ENCODE peak calls at places on chromosomes 4 and X, in five cellular contexts. One of them, this sample, is unnamed.
A peak's percentile ranks its signal among the peaks of the same experiment; 100 is the strongest.

GRCh38 chr4:140568507-140569306 is at the start of gene UCP1:
- ATAC-seq in HCT116: no peak
- ATAC-seq in K562: no peak
- ATAC-seq in GM23338: peak; percentile 90
- ATAC-seq in GM12878: no peak
- ATAC-seq in this sample: peak; percentile 48

GRCh38 chr4:26452565-26453531 is 37.4 kb downstream of the CCKAR start:
- ATAC-seq in HCT116: peak; percentile 27
- ATAC-seq in K562: no peak
- ATAC-seq in GM23338: peak; percentile 87
- ATAC-seq in GM12878: no peak
- ATAC-seq in this sample: no peak

GRCh38 chrX:71992711-71993110 is 82.1 kb downstream of the NHSL2 start:
- ATAC-seq in HCT116: no peak
- ATAC-seq in K562: no peak
- ATAC-seq in GM23338: no peak
- ATAC-seq in GM12878: peak; percentile 64
- ATAC-seq in this sample: no peak

GRCh38 chr4:79212311-79212710 is 113.5 kb downstream of the NAA11 start:
- ATAC-seq in HCT116: no peak
- ATAC-seq in K562: peak; percentile 55
- ATAC-seq in GM23338: no peak
- ATAC-seq in GM12878: peak; percentile 49
- ATAC-seq in this sample: no peak

GRCh38 chr4:87838207-87838606 is 5.4 kb downstream of the MEPE start:
- ATAC-seq in HCT116: peak; percentile 94
- ATAC-seq in K562: peak; percentile 66
- ATAC-seq in GM23338: peak; percentile 76
- ATAC-seq in GM12878: peak; percentile 49
- ATAC-seq in this sample: no peak

GRCh38 chrX:17553451-17553850 is 178.5 kb downstream of the NHS start:
- ATAC-seq in HCT116: no peak
- ATAC-seq in K562: no peak
- ATAC-seq in GM23338: peak; percentile 42
- ATAC-seq in GM12878: no peak
- ATAC-seq in this sample: no peak

GRCh38 chrX:64093761-64094160 is 111.7 kb downstream of the AMER1 start:
- ATAC-seq in HCT116: peak; percentile 47
- ATAC-seq in K562: no peak
- ATAC-seq in GM23338: peak; percentile 54
- ATAC-seq in GM12878: peak; percentile 32
- ATAC-seq in this sample: no peak

GRCh38 chrX:18714910-18715309 is 7.5 kb downstream of the PPEF1 start:
- ATAC-seq in HCT116: peak; percentile 94
- ATAC-seq in K562: no peak
- ATAC-seq in GM23338: no peak
- ATAC-seq in GM12878: no peak
- ATAC-seq in this sample: no peak

GRCh38 chr4:15696866-15697265 is 6.0 kb upstream of the BST1 start:
- ATAC-seq in HCT116: no peak
- ATAC-seq in K562: no peak
- ATAC-seq in GM23338: no peak
- ATAC-seq in GM12878: no peak
- ATAC-seq in this sample: no peak

GRCh38 chr4:37463033-37463432 is 218.5 kb downstream of the NWD2 start:
- ATAC-seq in HCT116: no peak
- ATAC-seq in K562: no peak
- ATAC-seq in GM23338: peak; percentile 32
- ATAC-seq in GM12878: no peak
- ATAC-seq in this sample: no peak

GRCh38 chrX:54076903-54077302 is 32.6 kb upstream of the PHF8 start:
- ATAC-seq in HCT116: no peak
- ATAC-seq in K562: no peak
- ATAC-seq in GM23338: no peak
- ATAC-seq in GM12878: no peak
- ATAC-seq in this sample: no peak

GRCh38 chrX:66191563-66191962 is 27.5 kb downstream of the HEPH start:
- ATAC-seq in HCT116: no peak
- ATAC-seq in K562: no peak
- ATAC-seq in GM23338: no peak
- ATAC-seq in GM12878: no peak
- ATAC-seq in this sample: no peak

DNA sequence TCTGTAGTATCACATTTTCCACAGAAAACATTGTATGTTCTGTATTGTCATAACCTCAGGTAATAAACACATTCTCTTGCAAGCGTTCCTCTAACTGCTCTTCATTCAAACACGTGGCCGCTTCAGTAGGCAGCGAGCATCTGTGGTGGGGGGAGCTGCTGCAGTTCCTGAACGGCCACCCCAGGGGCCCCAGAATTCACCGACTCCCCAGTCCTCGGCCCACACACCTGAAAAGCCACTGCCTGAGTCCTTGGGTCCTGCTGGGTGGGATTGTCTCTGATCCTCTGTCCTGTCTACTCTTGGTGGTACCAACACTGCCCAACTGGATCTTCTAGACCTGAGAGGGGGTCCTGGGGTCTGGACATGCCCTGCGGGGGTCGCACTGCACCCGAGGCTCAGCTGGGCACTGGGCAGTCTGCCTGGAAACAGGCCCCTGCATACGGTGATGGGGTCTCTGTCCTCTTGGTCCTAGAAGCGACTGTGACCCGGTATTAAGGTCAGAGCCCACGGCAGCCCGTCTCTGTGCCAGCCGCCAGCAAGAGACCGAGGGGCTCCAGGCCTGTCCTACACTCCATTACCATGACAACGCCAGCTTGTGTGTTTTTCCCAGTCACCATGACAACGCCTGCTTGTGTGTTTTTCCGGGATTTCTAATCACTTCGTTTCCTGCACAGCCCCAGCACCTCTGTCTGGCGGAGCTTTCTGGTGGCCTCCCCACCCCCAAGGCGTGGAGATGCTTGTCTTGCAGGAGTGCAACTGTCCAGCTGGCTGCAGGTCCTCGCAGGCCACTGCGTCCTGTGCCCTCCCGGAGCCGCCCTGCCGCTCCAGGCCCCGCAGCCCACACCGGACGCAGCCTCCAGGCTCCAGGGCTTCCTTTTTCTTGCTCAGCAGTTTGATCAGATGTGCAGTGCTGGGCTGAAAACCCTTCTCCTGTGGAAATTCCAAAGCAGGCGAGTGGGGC is 16.0 kb downstream of the CTBP1 start:
- ATAC-seq in HCT116: no peak
- ATAC-seq in K562: no peak
- ATAC-seq in GM23338: no peak
- ATAC-seq in GM12878: no peak
- ATAC-seq in this sample: peak; percentile 52
- TF ChIP-seq POLR2AphosphoS5 in HCT116: no peak
- TF ChIP-seq POLR2AphosphoS5 in K562: no peak
- TF ChIP-seq POLR2AphosphoS5 in GM23338: no peak
- TF ChIP-seq POLR2AphosphoS5 in GM12878: no peak
- TF ChIP-seq POLR2AphosphoS5 in this sample: no peak

GRCh38 chr4:82458729-82459128 is 28.3 kb downstream of the ENOPH1 start:
- ATAC-seq in HCT116: no peak
- ATAC-seq in K562: no peak
- ATAC-seq in GM23338: no peak
- ATAC-seq in GM12878: peak; percentile 22
- ATAC-seq in this sample: no peak

GRCh38 chr4:82457266-82457665 is 26.9 kb downstream of the ENOPH1 start:
- ATAC-seq in HCT116: no peak
- ATAC-seq in K562: no peak
- ATAC-seq in GM23338: no peak
- ATAC-seq in GM12878: no peak
- ATAC-seq in this sample: no peak

GRCh38 chr4:82463221-82463620 is 32.8 kb downstream of the ENOPH1 start:
- ATAC-seq in HCT116: no peak
- ATAC-seq in K562: no peak
- ATAC-seq in GM23338: no peak
- ATAC-seq in GM12878: no peak
- ATAC-seq in this sample: no peak

GRCh38 chr4:82462415-82462831 is 32.0 kb downstream of the ENOPH1 start:
- ATAC-seq in HCT116: peak; percentile 81
- ATAC-seq in K562: peak; percentile 97
- ATAC-seq in GM23338: peak; percentile 92
- ATAC-seq in GM12878: peak; percentile 99
- ATAC-seq in this sample: peak; percentile 91

DNA sequence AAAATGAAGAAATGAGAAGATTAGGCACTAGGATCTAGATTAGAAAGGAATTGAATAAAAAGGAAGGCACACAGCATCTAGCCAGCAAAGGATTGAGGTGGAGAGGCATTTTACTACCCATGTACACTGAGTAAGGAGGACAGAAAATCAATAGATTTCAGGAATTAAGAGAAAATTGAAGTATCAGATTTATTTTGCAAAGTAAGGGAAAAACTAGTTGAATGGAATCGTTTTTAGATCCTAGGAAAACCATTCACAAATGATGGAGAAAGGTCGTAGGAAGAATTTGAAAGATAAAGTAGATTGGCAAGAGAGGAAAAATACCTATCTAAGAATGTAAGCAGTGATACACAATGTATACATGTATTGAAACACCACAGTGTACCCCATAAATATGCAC is 31.3 kb downstream of the ENOPH1 start:
- ATAC-seq in HCT116: no peak
- ATAC-seq in K562: no peak
- ATAC-seq in GM23338: no peak
- ATAC-seq in GM12878: no peak
- ATAC-seq in this sample: no peak
- H3K36me3 ChIP-seq in HCT116: peaks cover 26% of the 10 kb centered on the region
- H3K36me3 ChIP-seq in K562: peaks cover 68% of the 10 kb centered on the region
- H3K36me3 ChIP-seq in GM23338: peaks cover 26% of the 10 kb centered on the region
- H3K36me3 ChIP-seq in GM12878: peaks cover 9% of the 10 kb centered on the region
- H3K36me3 ChIP-seq in this sample: no peaks in the 10 kb centered on the region

GRCh38 chr4:168766537-168767316 is 243.3 kb downstream of the CBR4 start:
- ATAC-seq in HCT116: peak; percentile 60
- ATAC-seq in K562: no peak
- ATAC-seq in GM23338: no peak
- ATAC-seq in GM12878: no peak
- ATAC-seq in this sample: peak; percentile 50
- H3K27ac ChIP-seq in HCT116: no peak overlapping the region
- H3K27ac ChIP-seq in K562: no peak overlapping the region
- H3K27ac ChIP-seq in GM23338: no peak overlapping the region
- H3K27ac ChIP-seq in GM12878: no peak overlapping the region
- H3K27ac ChIP-seq in this sample: peak overlapping the region; percentile 65

GRCh38 chr4:22515888-22516541 is at the start of gene ADGRA3:
- ATAC-seq in HCT116: peak; percentile 85
- ATAC-seq in K562: peak; percentile 66
- ATAC-seq in GM23338: peak; percentile 82
- ATAC-seq in GM12878: peak; percentile 82
- ATAC-seq in this sample: peak; percentile 93

GRCh38 chr4:22514431-22514830 is 1.4 kb downstream of the ADGRA3 start:
- ATAC-seq in HCT116: no peak
- ATAC-seq in K562: no peak
- ATAC-seq in GM23338: no peak
- ATAC-seq in GM12878: no peak
- ATAC-seq in this sample: no peak

GRCh38 chr4:22512306-22512705 is 3.6 kb downstream of the ADGRA3 start:
- ATAC-seq in HCT116: no peak
- ATAC-seq in K562: no peak
- ATAC-seq in GM23338: no peak
- ATAC-seq in GM12878: no peak
- ATAC-seq in this sample: no peak

GRCh38 chr4:22514001-22514400 is 1.9 kb downstream of the ADGRA3 start:
- ATAC-seq in HCT116: no peak
- ATAC-seq in K562: no peak
- ATAC-seq in GM23338: no peak
- ATAC-seq in GM12878: no peak
- ATAC-seq in this sample: no peak

DNA sequence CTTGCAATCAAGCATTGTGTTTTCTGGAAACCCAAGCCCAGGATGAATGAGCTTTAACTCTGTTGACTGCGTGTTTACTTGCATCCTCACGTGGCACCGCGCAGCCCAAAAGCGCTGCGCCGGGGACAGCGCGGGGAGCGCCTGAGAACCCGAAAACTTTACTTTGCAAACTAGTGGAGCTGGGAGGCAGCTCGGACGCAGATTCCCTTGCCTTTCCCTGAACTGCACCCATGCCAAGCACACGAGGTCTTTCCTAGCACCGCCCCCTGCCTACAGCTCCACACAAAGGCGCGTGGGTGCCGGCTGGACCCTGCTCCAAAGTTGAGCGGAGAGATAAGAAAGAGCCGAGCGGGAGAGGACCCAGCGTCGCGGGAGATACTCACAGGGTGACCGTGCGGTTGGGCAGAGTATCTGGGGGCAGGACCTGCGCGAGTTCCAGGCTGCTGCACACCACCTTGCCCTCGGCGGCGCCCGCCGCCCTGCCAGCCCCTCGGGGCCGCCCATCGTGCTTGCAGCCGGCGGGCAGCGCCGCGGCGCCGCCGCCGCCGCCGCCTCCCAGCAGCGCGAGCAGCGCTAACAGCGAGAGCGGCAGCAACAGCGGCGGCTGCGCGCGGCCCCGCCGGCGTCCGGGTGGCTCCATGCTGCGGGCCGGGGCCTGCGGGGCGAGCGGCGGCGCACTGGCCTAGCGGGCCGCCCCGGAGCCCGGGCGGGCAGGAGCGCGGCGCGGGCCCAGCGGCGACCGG is 550 bp downstream of the ADGRA3 start:
- ATAC-seq in HCT116: peak; percentile 68
- ATAC-seq in K562: peak; percentile 40
- ATAC-seq in GM23338: peak; percentile 63
- ATAC-seq in GM12878: peak; percentile 42
- ATAC-seq in this sample: peak; percentile 67
- TF ChIP-seq POLR2AphosphoS5 in HCT116: no peak
- TF ChIP-seq POLR2AphosphoS5 in K562: no peak
- TF ChIP-seq POLR2AphosphoS5 in GM23338: peak; percentile 60
- TF ChIP-seq POLR2AphosphoS5 in GM12878: no peak
- TF ChIP-seq POLR2AphosphoS5 in this sample: no peak

DNA sequence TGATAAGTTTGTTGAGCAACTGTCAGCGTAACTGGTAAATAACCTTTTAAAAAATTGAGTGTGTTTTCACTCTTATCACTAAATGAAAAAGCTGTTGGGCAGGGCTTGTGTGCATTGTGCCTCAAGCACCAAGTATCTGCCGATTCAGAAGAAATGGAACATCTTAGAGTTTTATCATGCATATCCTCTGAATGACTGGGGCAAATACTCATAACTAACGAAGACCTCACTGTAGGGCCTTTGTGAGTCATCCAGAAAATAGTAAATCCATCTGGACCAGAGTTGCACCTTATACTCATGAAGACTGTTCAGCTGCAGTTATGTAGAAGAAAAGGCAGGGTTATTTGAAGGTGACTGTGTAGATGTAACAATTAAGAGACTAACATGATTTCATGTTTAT is 222.1 kb downstream of the CAMK2D start:
- ATAC-seq in HCT116: peak; percentile 69
- ATAC-seq in K562: no peak
- ATAC-seq in GM23338: no peak
- ATAC-seq in GM12878: peak; percentile 92
- ATAC-seq in this sample: no peak
- H3K36me3 ChIP-seq in HCT116: no peaks in the 10 kb centered on the region
- H3K36me3 ChIP-seq in K562: no peaks in the 10 kb centered on the region
- H3K36me3 ChIP-seq in GM23338: no peaks in the 10 kb centered on the region
- H3K36me3 ChIP-seq in GM12878: no peaks in the 10 kb centered on the region
- H3K36me3 ChIP-seq in this sample: no peaks in the 10 kb centered on the region

DNA sequence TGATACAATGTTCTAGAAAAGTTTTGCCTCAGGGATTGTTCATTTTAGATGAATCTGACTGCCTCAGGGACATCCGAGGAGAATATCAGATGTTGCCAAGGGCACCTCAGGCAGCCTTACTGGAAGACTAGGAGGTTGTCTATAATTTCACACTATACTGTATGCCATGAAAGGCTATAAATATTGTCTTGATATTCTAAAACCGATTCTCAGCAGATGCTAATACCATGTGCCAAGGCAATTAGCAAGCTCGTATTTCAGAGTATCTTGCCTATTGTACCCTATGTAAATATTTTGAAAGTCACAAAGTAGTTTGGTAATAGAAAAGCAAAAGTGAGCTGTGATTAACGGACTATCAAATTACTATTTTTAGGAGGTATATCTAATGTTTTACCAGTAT is 15.2 kb downstream of the SPOCK3 start:
- ATAC-seq in HCT116: no peak
- ATAC-seq in K562: no peak
- ATAC-seq in GM23338: no peak
- ATAC-seq in GM12878: no peak
- ATAC-seq in this sample: no peak
- H3K27ac ChIP-seq in HCT116: no peak overlapping the region
- H3K27ac ChIP-seq in K562: no peak overlapping the region
- H3K27ac ChIP-seq in GM23338: no peak overlapping the region
- H3K27ac ChIP-seq in GM12878: no peak overlapping the region
- H3K27ac ChIP-seq in this sample: no peak overlapping the region